ENCODE peak calls at places on chromosomes 13 and 19, in six cellular contexts. W is thoracic aorta, D is RWPE1, J is GM12865, Q is left ventricle myocardium inferior, Z is H9. E is an unnamed sample.

GRCh38 chr13:61852116-61852515 is 436.5 kb upstream of the PCDH20 start:
- DNase-seq in W (no peak), D (no peak), J (no peak), Q (no peak), Z (no peak), E (no peak)

GRCh38 chr19:47781590-47782318 is 3.3 kb downstream of the SELENOW start:
- DNase-seq in W (no peak), D (no peak), J (no peak), Q (peak), Z (no peak), E (no peak)

GRCh38 chr13:21825801-21826200 is 154.9 kb downstream of the FGF9 start:
- DNase-seq in W (no peak), D (no peak), J (no peak), Q (no peak), Z (no peak), E (no peak)

GRCh38 chr13:27967736-27968315 is 1.3 kb downstream of the CDX2 start:
- DNase-seq in W (no peak), D (no peak), J (no peak), Q (no peak), Z (peak), E (no peak)

GRCh38 chr19:47369923-47370625 is 21.0 kb downstream of the DHX34 start:
- DNase-seq in W (no peak), D (no peak), J (no peak), Q (no peak), Z (no peak), E (no peak)

GRCh38 chr13:21971662-21972635 is 301.1 kb downstream of the FGF9 start:
- DNase-seq in W (no peak), D (no peak), J (no peak), Q (no peak), Z (no peak), E (no peak)

GRCh38 chr13:110712081-110712848 is 1.2 kb upstream of the ING1 start:
- DNase-seq in W (no peak), D (peak), J (peak), Q (peak), Z (peak), E (peak)

GRCh38 chr19:47036233-47036651 is 12.2 kb downstream of the TMEM160 start:
- DNase-seq in W (no peak), D (no peak), J (no peak), Q (no peak), Z (no peak), E (no peak)

GRCh38 chr19:43777163-43777700 is 3.5 kb downstream of the KCNN4 start:
- DNase-seq in W (no peak), D (no peak), J (peak), Q (no peak), Z (no peak), E (no peak)

GRCh38 chr13:111210488-111210887 is 95.4 kb downstream of the ARHGEF7 start:
- DNase-seq in W (no peak), D (peak), J (no peak), Q (peak), Z (peak), E (no peak)

GRCh38 chr19:31160346-31160926 is 188.8 kb downstream of the TSHZ3 start:
- DNase-seq in W (no peak), D (no peak), J (no peak), Q (no peak), Z (no peak), E (no peak)

GRCh38 chr19:38554676-38555141 is 63.0 kb downstream of the MAP4K1 start:
- DNase-seq in W (no peak), D (no peak), J (no peak), Q (no peak), Z (no peak), E (no peak)

GRCh38 chr13:73230714-73231113 is 171.9 kb downstream of the KLF5 start:
- DNase-seq in W (no peak), D (no peak), J (peak), Q (no peak), Z (no peak), E (no peak)

GRCh38 chr13:98450495-98451167 is 126.3 kb downstream of the STK24 start:
- DNase-seq in W (no peak), D (no peak), J (no peak), Q (peak), Z (no peak), E (no peak)

GRCh38 chr13:34933349-34933748 is 8.7 kb upstream of the NBEA start:
- DNase-seq in W (no peak), D (no peak), J (no peak), Q (no peak), Z (no peak), E (no peak)

GRCh38 chr19:46515879-46516350 is 20.2 kb upstream of the PNMA8B start:
- DNase-seq in W (no peak), D (peak), J (peak), Q (no peak), Z (peak), E (no peak)

GRCh38 chr13:101552797-101553196 is 100.3 kb downstream of the ITGBL1 start:
- DNase-seq in W (no peak), D (no peak), J (no peak), Q (no peak), Z (no peak), E (no peak)

GRCh38 chr19:29694669-29695627 is 20.1 kb downstream of the C19orf12 start:
- DNase-seq in W (no peak), D (peak), J (peak), Q (peak), Z (peak), E (peak)

GRCh38 chr13:60397693-60398437 is 845 bp downstream of the TDRD3 start:
- DNase-seq in W (no peak), D (peak), J (peak), Q (peak), Z (peak), E (no peak)

GRCh38 chr13:26605845-26606244 is 48.4 kb downstream of the WASF3 start:
- DNase-seq in W (no peak), D (no peak), J (peak), Q (no peak), Z (peak), E (no peak)
- TF ChIP-seq CTCF in W (no peak), D (no peak), J (peak), Q (no peak), Z (peak), E (no peak)

GRCh38 chr19:6269101-6269886 is 10.5 kb downstream of the MLLT1 start:
- DNase-seq in W (no peak), D (no peak), J (no peak), Q (no peak), Z (no peak), E (no peak)
- TF ChIP-seq CTCF in W (no peak), D (no peak), J (no peak), Q (no peak), Z (no peak), E (no peak)

DNA sequence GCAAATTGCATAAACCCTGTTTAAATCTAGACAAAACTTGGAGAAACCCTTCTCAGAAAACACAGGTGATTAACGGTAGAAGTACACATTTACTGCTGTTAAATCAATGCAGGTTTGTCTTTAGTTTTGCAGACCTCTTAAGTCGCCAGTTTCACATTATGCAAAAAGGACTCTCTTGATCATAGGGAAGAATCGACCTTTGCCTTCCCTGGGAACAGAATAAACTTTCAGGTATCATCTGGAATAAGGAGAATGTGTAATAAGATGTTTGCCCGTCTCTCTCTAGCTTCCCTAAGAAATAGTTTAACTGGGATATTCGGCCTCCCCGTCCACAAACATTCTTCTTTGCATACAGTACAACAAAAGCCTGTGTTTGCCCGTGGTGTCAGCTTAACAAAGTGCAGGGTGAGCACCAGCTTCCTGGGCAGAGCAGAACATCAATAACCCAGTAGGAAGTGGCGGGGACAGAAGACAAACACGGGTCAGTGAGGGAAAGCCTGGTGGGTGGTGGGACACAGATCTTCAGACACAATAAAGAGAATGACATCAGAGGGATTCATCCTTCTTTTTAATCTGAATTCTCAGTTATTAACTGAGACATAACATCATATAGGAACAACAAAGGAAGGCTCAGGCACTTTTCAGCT is 1077.7 kb upstream of the SLC10A2 start:
- DNase-seq in W (no peak), D (no peak), J (no peak), Q (no peak), Z (peak), E (no peak)
- TF ChIP-seq CTCF in W (no peak), D (no peak), J (no peak), Q (no peak), Z (no peak), E (no peak)

GRCh38 chr19:44891016-44891882 is at the start of gene TOMM40:
- DNase-seq in W (peak), D (no peak), J (peak), Q (peak), Z (no peak), E (peak)
- TF ChIP-seq CTCF in W (no peak), D (no peak), J (no peak), Q (peak), Z (no peak), E (no peak)

GRCh38 chr19:2540646-2541454 is 64.9 kb downstream of the GADD45B start:
- DNase-seq in W (peak), D (peak), J (no peak), Q (peak), Z (peak), E (peak)

GRCh38 chr19:2542341-2543069 is 66.6 kb downstream of the GADD45B start:
- DNase-seq in W (no peak), D (no peak), J (peak), Q (peak), Z (peak), E (no peak)

GRCh38 chr19:2546128-2547032 is 70.5 kb downstream of the GADD45B start:
- DNase-seq in W (peak), D (no peak), J (no peak), Q (peak), Z (peak), E (no peak)

GRCh38 chr19:2544576-2545415 is 68.9 kb downstream of the GADD45B start:
- DNase-seq in W (no peak), D (no peak), J (peak), Q (peak), Z (no peak), E (no peak)

GRCh38 chr19:2543463-2544442 is 67.8 kb downstream of the GADD45B start:
- DNase-seq in W (peak), D (peak), J (peak), Q (peak), Z (peak), E (peak)
- TF ChIP-seq CTCF in W (peak), D (peak), J (no peak), Q (peak), Z (peak), E (peak)

GRCh38 chr13:30038884-30039283 is 188.5 kb upstream of the UBL3 start:
- DNase-seq in W (no peak), D (no peak), J (no peak), Q (no peak), Z (no peak), E (peak)
- TF ChIP-seq CTCF in W (no peak), D (no peak), J (no peak), Q (no peak), Z (no peak), E (peak)

GRCh38 chr13:89363144-89363543 is 1692.0 kb downstream of the SLITRK5 start:
- DNase-seq in W (no peak), D (no peak), J (no peak), Q (no peak), Z (peak), E (no peak)

GRCh38 chr13:89361909-89362308 is 1690.7 kb downstream of the SLITRK5 start:
- DNase-seq in W (no peak), D (no peak), J (no peak), Q (no peak), Z (no peak), E (no peak)
- TF ChIP-seq CTCF in W (no peak), D (no peak), J (no peak), Q (peak), Z (peak), E (peak)

DNA sequence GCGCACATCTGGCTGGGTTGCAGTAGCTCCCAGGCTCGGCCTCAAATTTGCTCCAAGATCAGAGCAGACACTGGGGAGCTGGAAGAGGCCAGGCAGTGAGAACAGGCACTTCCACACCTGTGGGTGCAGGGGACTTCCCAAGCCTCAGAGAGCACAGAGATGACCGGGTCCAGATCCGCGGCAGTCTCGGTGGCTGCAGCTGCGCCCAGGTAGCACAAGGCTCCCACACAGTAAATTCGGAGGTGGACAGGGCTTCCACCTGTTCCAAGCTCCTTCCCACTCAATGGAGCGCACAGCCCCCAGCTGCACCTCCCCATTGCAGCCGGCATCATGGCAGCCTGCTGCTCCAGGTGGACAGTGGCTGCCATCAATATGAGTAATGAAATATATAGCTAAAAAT is 1417.4 kb upstream of the SLC10A2 start:
- DNase-seq in W (no peak), D (no peak), J (no peak), Q (no peak), Z (no peak), E (no peak)
- TF ChIP-seq CTCF in W (no peak), D (no peak), J (no peak), Q (no peak), Z (no peak), E (no peak)

E was measured in AG09319.